ENCODE peak calls at places on chromosomes 16 and 17, in nine cellular contexts. One of them, this sample, is unnamed.

GRCh38 chr17:76476736-76477135 is 9.3 kb downstream of the AANAT start:
- DNase-seq in fibroblast of lung: no peak
- DNase-seq in HFFc6: no peak
- DNase-seq in NCI-H1694 treated with DMSO at 0.1 percent for 48 hours: no peak
- DNase-seq in IMR-90: no peak
- DNase-seq in NCI-H2107: no peak
- DNase-seq in Caco-2: no peak
- DNase-seq in NCI-H1092: no peak
- DNase-seq in mesenchymal stem cell: no peak
- DNase-seq in this sample: no peak

GRCh38 chr17:7034955-7035590 is 742 bp upstream of the SLC16A13 start:
- DNase-seq in HFFc6: no peak
- DNase-seq in IMR-90: no peak
- DNase-seq in NCI-H2107: no peak
- DNase-seq in NCI-H1092: no peak
- DNase-seq in fibroblast of lung: no peak
- DNase-seq in Caco-2: no peak
- DNase-seq in mesenchymal stem cell: no peak
- DNase-seq in NCI-H1694 treated with DMSO at 0.1 percent for 48 hours: no peak
- DNase-seq in this sample: no peak

GRCh38 chr16:25812215-25812614 is 120.5 kb downstream of the HS3ST4 start:
- DNase-seq in IMR-90: no peak
- DNase-seq in NCI-H1092: no peak
- DNase-seq in NCI-H2107: no peak
- DNase-seq in Caco-2: no peak
- DNase-seq in fibroblast of lung: no peak
- DNase-seq in mesenchymal stem cell: no peak
- DNase-seq in NCI-H1694 treated with DMSO at 0.1 percent for 48 hours: no peak
- DNase-seq in HFFc6: no peak
- DNase-seq in this sample: no peak

GRCh38 chr17:40498281-40499084 is 2.9 kb downstream of the TNS4 start:
- DNase-seq in NCI-H1092: peak
- DNase-seq in IMR-90: no peak
- DNase-seq in Caco-2: no peak
- DNase-seq in mesenchymal stem cell: no peak
- DNase-seq in HFFc6: no peak
- DNase-seq in NCI-H2107: peak
- DNase-seq in NCI-H1694 treated with DMSO at 0.1 percent for 48 hours: no peak
- DNase-seq in fibroblast of lung: no peak
- DNase-seq in this sample: no peak

GRCh38 chr17:6786618-6787017 is 10.6 kb downstream of the FBXO39 start:
- DNase-seq in NCI-H1092: no peak
- DNase-seq in mesenchymal stem cell: no peak
- DNase-seq in IMR-90: peak
- DNase-seq in Caco-2: no peak
- DNase-seq in NCI-H1694 treated with DMSO at 0.1 percent for 48 hours: no peak
- DNase-seq in HFFc6: peak
- DNase-seq in fibroblast of lung: peak
- DNase-seq in NCI-H2107: no peak
- DNase-seq in this sample: no peak

GRCh38 chr16:82070656-82071369 is 35.8 kb downstream of the HSD17B2 start:
- DNase-seq in NCI-H2107: no peak
- DNase-seq in NCI-H1694 treated with DMSO at 0.1 percent for 48 hours: no peak
- DNase-seq in NCI-H1092: no peak
- DNase-seq in IMR-90: peak
- DNase-seq in HFFc6: peak
- DNase-seq in Caco-2: no peak
- DNase-seq in fibroblast of lung: peak
- DNase-seq in mesenchymal stem cell: peak
- DNase-seq in this sample: no peak

GRCh38 chr16:80462902-80463301 is 77.9 kb upstream of the DYNLRB2 start:
- DNase-seq in Caco-2: peak
- DNase-seq in NCI-H1092: no peak
- DNase-seq in HFFc6: no peak
- DNase-seq in IMR-90: no peak
- DNase-seq in fibroblast of lung: no peak
- DNase-seq in mesenchymal stem cell: no peak
- DNase-seq in NCI-H1694 treated with DMSO at 0.1 percent for 48 hours: no peak
- DNase-seq in NCI-H2107: no peak
- DNase-seq in this sample: no peak

GRCh38 chr17:16872836-16873653 is 98.9 kb downstream of the TNFRSF13B start:
- DNase-seq in NCI-H1694 treated with DMSO at 0.1 percent for 48 hours: no peak
- DNase-seq in NCI-H1092: no peak
- DNase-seq in mesenchymal stem cell: peak
- DNase-seq in NCI-H2107: no peak
- DNase-seq in HFFc6: no peak
- DNase-seq in fibroblast of lung: no peak
- DNase-seq in Caco-2: peak
- DNase-seq in IMR-90: no peak
- DNase-seq in this sample: no peak

GRCh38 chr17:50884354-50885311 is 18.5 kb upstream of the TOB1 start:
- DNase-seq in NCI-H2107: no peak
- DNase-seq in HFFc6: no peak
- DNase-seq in mesenchymal stem cell: no peak
- DNase-seq in Caco-2: peak
- DNase-seq in fibroblast of lung: no peak
- DNase-seq in NCI-H1694 treated with DMSO at 0.1 percent for 48 hours: no peak
- DNase-seq in NCI-H1092: no peak
- DNase-seq in IMR-90: no peak
- DNase-seq in this sample: no peak

GRCh38 chr17:68248199-68248825 is 469 bp downstream of the AMZ2 start:
- DNase-seq in Caco-2: no peak
- DNase-seq in NCI-H1694 treated with DMSO at 0.1 percent for 48 hours: peak
- DNase-seq in NCI-H2107: no peak
- DNase-seq in mesenchymal stem cell: peak
- DNase-seq in IMR-90: peak
- DNase-seq in fibroblast of lung: peak
- DNase-seq in NCI-H1092: peak
- DNase-seq in HFFc6: peak
- DNase-seq in this sample: peak

GRCh38 chr17:81000089-81000630 is 8.5 kb downstream of the CHMP6 start:
- DNase-seq in Caco-2: no peak
- DNase-seq in mesenchymal stem cell: no peak
- DNase-seq in NCI-H1092: no peak
- DNase-seq in fibroblast of lung: no peak
- DNase-seq in NCI-H1694 treated with DMSO at 0.1 percent for 48 hours: no peak
- DNase-seq in HFFc6: no peak
- DNase-seq in NCI-H2107: no peak
- DNase-seq in IMR-90: no peak
- DNase-seq in this sample: no peak

GRCh38 chr17:33686171-33686570 is 393.1 kb upstream of the ASIC2 start:
- DNase-seq in IMR-90: no peak
- DNase-seq in Caco-2: peak
- DNase-seq in fibroblast of lung: no peak
- DNase-seq in NCI-H2107: no peak
- DNase-seq in HFFc6: no peak
- DNase-seq in NCI-H1694 treated with DMSO at 0.1 percent for 48 hours: no peak
- DNase-seq in mesenchymal stem cell: no peak
- DNase-seq in NCI-H1092: no peak
- DNase-seq in this sample: no peak

GRCh38 chr16:54930034-54930938 is at the start of gene IRX5:
- DNase-seq in mesenchymal stem cell: peak
- DNase-seq in NCI-H2107: peak
- DNase-seq in NCI-H1694 treated with DMSO at 0.1 percent for 48 hours: peak
- DNase-seq in IMR-90: peak
- DNase-seq in fibroblast of lung: peak
- DNase-seq in Caco-2: peak
- DNase-seq in NCI-H1092: peak
- DNase-seq in HFFc6: peak
- DNase-seq in this sample: peak

GRCh38 chr17:57463103-57463885 is 207.0 kb downstream of the MSI2 start:
- DNase-seq in NCI-H1694 treated with DMSO at 0.1 percent for 48 hours: no peak
- DNase-seq in mesenchymal stem cell: peak
- DNase-seq in Caco-2: no peak
- DNase-seq in HFFc6: peak
- DNase-seq in NCI-H1092: no peak
- DNase-seq in NCI-H2107: no peak
- DNase-seq in IMR-90: peak
- DNase-seq in fibroblast of lung: peak
- DNase-seq in this sample: no peak

GRCh38 chr17:6415616-6416015 is 19.3 kb downstream of the AIPL1 start:
- DNase-seq in NCI-H1092: no peak
- DNase-seq in mesenchymal stem cell: no peak
- DNase-seq in NCI-H2107: no peak
- DNase-seq in Caco-2: no peak
- DNase-seq in IMR-90: no peak
- DNase-seq in HFFc6: no peak
- DNase-seq in NCI-H1694 treated with DMSO at 0.1 percent for 48 hours: no peak
- DNase-seq in fibroblast of lung: no peak
- DNase-seq in this sample: no peak

GRCh38 chr17:48358203-48358602 is 71.8 kb downstream of the SKAP1 start:
- DNase-seq in HFFc6: no peak
- DNase-seq in NCI-H1694 treated with DMSO at 0.1 percent for 48 hours: no peak
- DNase-seq in fibroblast of lung: no peak
- DNase-seq in IMR-90: no peak
- DNase-seq in mesenchymal stem cell: peak
- DNase-seq in NCI-H1092: no peak
- DNase-seq in Caco-2: no peak
- DNase-seq in NCI-H2107: no peak
- DNase-seq in this sample: peak

GRCh38 chr16:87008664-87009063 is 308.5 kb downstream of the C16orf95 start:
- DNase-seq in NCI-H1092: no peak
- DNase-seq in IMR-90: no peak
- DNase-seq in fibroblast of lung: no peak
- DNase-seq in NCI-H2107: no peak
- DNase-seq in HFFc6: no peak
- DNase-seq in Caco-2: no peak
- DNase-seq in NCI-H1694 treated with DMSO at 0.1 percent for 48 hours: no peak
- DNase-seq in mesenchymal stem cell: no peak
- DNase-seq in this sample: no peak

GRCh38 chr16:88284626-88285513 is 97.9 kb upstream of the ZNF469 start:
- DNase-seq in IMR-90: no peak
- DNase-seq in NCI-H2107: no peak
- DNase-seq in NCI-H1694 treated with DMSO at 0.1 percent for 48 hours: peak
- DNase-seq in mesenchymal stem cell: no peak
- DNase-seq in HFFc6: no peak
- DNase-seq in Caco-2: no peak
- DNase-seq in NCI-H1092: no peak
- DNase-seq in fibroblast of lung: no peak
- DNase-seq in this sample: peak

GRCh38 chr17:7281953-7282751 is 634 bp downstream of the SLC2A4 start:
- DNase-seq in NCI-H2107: no peak
- DNase-seq in NCI-H1092: no peak
- DNase-seq in Caco-2: no peak
- DNase-seq in IMR-90: no peak
- DNase-seq in fibroblast of lung: no peak
- DNase-seq in HFFc6: no peak
- DNase-seq in mesenchymal stem cell: no peak
- DNase-seq in NCI-H1694 treated with DMSO at 0.1 percent for 48 hours: no peak
- DNase-seq in this sample: no peak

GRCh38 chr17:78421534-78422266 is 43.3 kb downstream of the PGS1 start:
- DNase-seq in NCI-H1694 treated with DMSO at 0.1 percent for 48 hours: peak
- DNase-seq in NCI-H1092: peak
- DNase-seq in HFFc6: peak
- DNase-seq in fibroblast of lung: peak
- DNase-seq in Caco-2: peak
- DNase-seq in NCI-H2107: no peak
- DNase-seq in mesenchymal stem cell: peak
- DNase-seq in IMR-90: peak
- DNase-seq in this sample: peak

GRCh38 chr16:79980650-79981521 is 380.3 kb upstream of the MAF start:
- DNase-seq in fibroblast of lung: no peak
- DNase-seq in NCI-H1092: no peak
- DNase-seq in IMR-90: no peak
- DNase-seq in NCI-H2107: no peak
- DNase-seq in Caco-2: no peak
- DNase-seq in NCI-H1694 treated with DMSO at 0.1 percent for 48 hours: no peak
- DNase-seq in mesenchymal stem cell: no peak
- DNase-seq in HFFc6: no peak
- DNase-seq in this sample: no peak

GRCh38 chr17:8488931-8489330 is 53.2 kb downstream of the NDEL1 start:
- DNase-seq in mesenchymal stem cell: peak
- DNase-seq in IMR-90: peak
- DNase-seq in NCI-H1092: no peak
- DNase-seq in Caco-2: no peak
- DNase-seq in NCI-H1694 treated with DMSO at 0.1 percent for 48 hours: no peak
- DNase-seq in HFFc6: peak
- DNase-seq in NCI-H2107: no peak
- DNase-seq in fibroblast of lung: peak
- DNase-seq in this sample: no peak

GRCh38 chr17:37490022-37490587 is 414 bp downstream of the DUSP14 start:
- DNase-seq in IMR-90: peak
- DNase-seq in NCI-H1694 treated with DMSO at 0.1 percent for 48 hours: peak
- DNase-seq in Caco-2: peak
- DNase-seq in NCI-H2107: peak
- DNase-seq in NCI-H1092: peak
- DNase-seq in HFFc6: peak
- DNase-seq in fibroblast of lung: peak
- DNase-seq in mesenchymal stem cell: peak
- DNase-seq in this sample: peak

GRCh38 chr17:7213895-7214299 is 5.7 kb downstream of the DLG4 start:
- DNase-seq in NCI-H2107: peak
- DNase-seq in mesenchymal stem cell: peak
- DNase-seq in IMR-90: peak
- DNase-seq in NCI-H1694 treated with DMSO at 0.1 percent for 48 hours: peak
- DNase-seq in HFFc6: peak
- DNase-seq in fibroblast of lung: peak
- DNase-seq in NCI-H1092: peak
- DNase-seq in Caco-2: peak
- DNase-seq in this sample: peak

GRCh38 chr16:89764711-89765201 is 43.4 kb downstream of the ZNF276 start:
- DNase-seq in NCI-H1694 treated with DMSO at 0.1 percent for 48 hours: no peak
- DNase-seq in NCI-H2107: no peak
- DNase-seq in Caco-2: no peak
- DNase-seq in fibroblast of lung: no peak
- DNase-seq in mesenchymal stem cell: peak
- DNase-seq in IMR-90: no peak
- DNase-seq in NCI-H1092: no peak
- DNase-seq in HFFc6: no peak
- DNase-seq in this sample: no peak

GRCh38 chr16:4142268-4142667 is 26.0 kb upstream of the ADCY9 start:
- DNase-seq in NCI-H1092: no peak
- DNase-seq in NCI-H1694 treated with DMSO at 0.1 percent for 48 hours: no peak
- DNase-seq in fibroblast of lung: no peak
- DNase-seq in mesenchymal stem cell: no peak
- DNase-seq in Caco-2: no peak
- DNase-seq in NCI-H2107: no peak
- DNase-seq in HFFc6: no peak
- DNase-seq in IMR-90: no peak
- DNase-seq in this sample: no peak

GRCh38 chr16:81928975-81929374 is 82.3 kb downstream of the SDR42E1 start:
- DNase-seq in NCI-H2107: no peak
- DNase-seq in NCI-H1694 treated with DMSO at 0.1 percent for 48 hours: no peak
- DNase-seq in mesenchymal stem cell: no peak
- DNase-seq in NCI-H1092: no peak
- DNase-seq in fibroblast of lung: no peak
- DNase-seq in Caco-2: no peak
- DNase-seq in IMR-90: no peak
- DNase-seq in HFFc6: no peak
- DNase-seq in this sample: no peak

GRCh38 chr17:41910701-41911391 is 7.9 kb downstream of the ACLY start:
- DNase-seq in fibroblast of lung: peak
- DNase-seq in HFFc6: peak
- DNase-seq in NCI-H1092: no peak
- DNase-seq in mesenchymal stem cell: peak
- DNase-seq in NCI-H2107: no peak
- DNase-seq in IMR-90: peak
- DNase-seq in NCI-H1694 treated with DMSO at 0.1 percent for 48 hours: no peak
- DNase-seq in Caco-2: no peak
- DNase-seq in this sample: no peak

GRCh38 chr17:80103686-80104085 is 2.3 kb downstream of the GAA start:
- DNase-seq in IMR-90: no peak
- DNase-seq in HFFc6: no peak
- DNase-seq in NCI-H1092: no peak
- DNase-seq in NCI-H1694 treated with DMSO at 0.1 percent for 48 hours: no peak
- DNase-seq in Caco-2: no peak
- DNase-seq in fibroblast of lung: no peak
- DNase-seq in mesenchymal stem cell: no peak
- DNase-seq in NCI-H2107: no peak
- DNase-seq in this sample: no peak

GRCh38 chr17:2083613-2084128 is 28.8 kb downstream of the HIC1 start:
- DNase-seq in HFFc6: no peak
- DNase-seq in fibroblast of lung: no peak
- DNase-seq in NCI-H2107: no peak
- DNase-seq in Caco-2: peak
- DNase-seq in IMR-90: no peak
- DNase-seq in NCI-H1092: no peak
- DNase-seq in mesenchymal stem cell: peak
- DNase-seq in NCI-H1694 treated with DMSO at 0.1 percent for 48 hours: no peak
- DNase-seq in this sample: no peak

GRCh38 chr17:81515530-81516041 is 3.0 kb upstream of the ACTG1 start:
- DNase-seq in NCI-H1092: no peak
- DNase-seq in fibroblast of lung: no peak
- DNase-seq in IMR-90: no peak
- DNase-seq in HFFc6: no peak
- DNase-seq in mesenchymal stem cell: no peak
- DNase-seq in NCI-H2107: no peak
- DNase-seq in NCI-H1694 treated with DMSO at 0.1 percent for 48 hours: no peak
- DNase-seq in Caco-2: peak
- DNase-seq in this sample: no peak